ENCODE peak calls at places on chromosome 4, in eight cellular contexts. W is HL-60, B is A549, U is K562, M is SK-N-SH, R is GM12878, H is Panc1, Y is HCT116. J is an unnamed sample.

GRCh38 chr4:13483142-13484044 is 747 bp downstream of the RAB28 start:
- DNase-seq in W (peak; percentile 24), B (peak; percentile 4), U (peak; percentile 37), M (peak; percentile 42), R (no peak), H (no peak), Y (peak; percentile 10), J (peak; percentile 75)

GRCh38 chr4:1249731-1250526 is 999 bp upstream of the CTBP1 start:
- DNase-seq in W (peak; percentile 25), B (peak; percentile 29), U (peak; percentile 48), M (peak; percentile 13), R (no peak), H (no peak), Y (no peak), J (peak; percentile 66)

GRCh38 chr4:186451982-186452381 is 103.4 kb downstream of the MTNR1A start:
- DNase-seq in W (no peak), B (no peak), U (no peak), M (no peak), R (no peak), H (no peak), Y (no peak), J (no peak)

GRCh38 chr4:122827258-122827887 is 742 bp downstream of the FGF2 start:
- DNase-seq in W (no peak), B (peak; percentile 47), U (peak; percentile 77), M (peak; percentile 92), R (peak; percentile 8), H (no peak), Y (no peak), J (peak; percentile 45)

GRCh38 chr4:110898290-110898689 is 275.4 kb upstream of the PITX2 start:
- DNase-seq in W (no peak), B (no peak), U (no peak), M (no peak), R (no peak), H (no peak), Y (no peak), J (no peak)

GRCh38 chr4:158411180-158411721 is 110.4 kb upstream of the RXFP1 start:
- DNase-seq in W (no peak), B (no peak), U (no peak), M (no peak), R (no peak), H (no peak), Y (no peak), J (no peak)

GRCh38 chr4:52869196-52869595 is 7.1 kb downstream of the RASL11B start:
- DNase-seq in W (no peak), B (no peak), U (no peak), M (peak; percentile 88), R (no peak), H (no peak), Y (no peak), J (no peak)

GRCh38 chr4:169791527-169792156 is 33.9 kb upstream of the HPF1 start:
- DNase-seq in W (peak; percentile 23), B (peak; percentile 37), U (peak; percentile 29), M (peak; percentile 81), R (no peak), H (peak; percentile 24), Y (peak; percentile 85), J (peak; percentile 73)

GRCh38 chr4:125085-125820 is 952 bp downstream of the ZNF718 start:
- DNase-seq in W (peak; percentile 67), B (no peak), U (peak; percentile 46), M (no peak), R (no peak), H (no peak), Y (no peak), J (peak; percentile 85)

GRCh38 chr4:39045791-39046221 is 13.6 kb upstream of the TMEM156 start:
- DNase-seq in W (peak; percentile 9), B (no peak), U (no peak), M (peak; percentile 23), R (no peak), H (no peak), Y (no peak), J (no peak)

GRCh38 chr4:4753643-4754042 is 105.8 kb upstream of the MSX1 start:
- DNase-seq in W (no peak), B (no peak), U (no peak), M (no peak), R (no peak), H (no peak), Y (no peak), J (no peak)

GRCh38 chr4:4755306-4755705 is 104.2 kb upstream of the MSX1 start:
- DNase-seq in W (no peak), B (no peak), U (no peak), M (no peak), R (no peak), H (no peak), Y (no peak), J (no peak)

GRCh38 chr4:4752025-4752424 is 107.4 kb upstream of the MSX1 start:
- DNase-seq in W (no peak), B (no peak), U (no peak), M (no peak), R (no peak), H (no peak), Y (no peak), J (no peak)

GRCh38 chr4:4754641-4755040 is 104.8 kb upstream of the MSX1 start:
- DNase-seq in W (no peak), B (no peak), U (no peak), M (peak; percentile 75), R (no peak), H (no peak), Y (no peak), J (no peak)

DNA sequence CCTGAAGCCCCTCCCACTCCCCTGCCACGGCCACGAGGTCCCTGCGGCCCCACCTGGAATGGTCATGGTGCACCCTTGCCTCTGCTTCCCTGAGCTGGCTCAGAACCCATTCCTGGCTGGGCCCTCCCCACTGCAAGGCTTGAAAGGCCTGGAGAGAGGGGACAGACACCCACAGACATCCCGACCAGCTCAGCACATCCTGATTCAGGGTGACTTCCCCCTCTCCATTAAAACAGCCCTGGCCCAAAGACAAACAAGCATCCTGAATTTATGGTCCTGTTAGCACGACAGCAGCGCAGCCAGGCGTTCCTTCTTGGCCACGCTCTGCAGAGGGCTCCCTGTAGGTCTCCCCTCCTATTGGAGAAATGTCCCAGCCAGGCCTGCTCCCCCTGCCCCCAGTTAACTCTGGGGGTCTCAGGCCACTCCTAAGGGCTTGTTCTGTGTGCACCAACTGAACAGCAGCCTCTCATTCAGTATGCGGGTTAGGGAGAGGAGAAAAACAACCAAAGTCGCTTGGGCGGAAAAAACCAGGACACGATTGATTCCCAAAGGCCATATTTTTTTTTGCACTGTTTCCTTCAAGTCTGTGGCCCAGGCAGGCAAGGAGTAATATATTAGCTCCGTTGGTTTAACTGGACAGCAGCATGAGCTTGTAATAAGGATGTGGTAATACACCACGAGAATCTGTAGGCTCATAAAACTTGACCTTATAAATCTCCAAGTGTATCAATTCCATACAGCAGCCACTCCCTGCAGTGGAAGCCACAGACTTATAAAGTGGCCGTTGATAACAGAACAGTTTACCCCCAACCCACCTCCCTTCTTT is 106.7 kb upstream of the MSX1 start:
- DNase-seq in W (no peak), B (no peak), U (no peak), M (no peak), R (no peak), H (no peak), Y (no peak), J (no peak)
- TF ChIP-seq REST in W (no peak), B (no peak), U (no peak), M (no peak), R (no peak), H (no peak), Y (no peak), J (no peak)

GRCh38 chr4:41142946-41143720 is 71.2 kb downstream of the APBB2 start:
- DNase-seq in W (no peak), B (no peak), U (no peak), M (no peak), R (no peak), H (no peak), Y (no peak), J (no peak)

GRCh38 chr4:41142356-41142755 is 72.0 kb downstream of the APBB2 start:
- DNase-seq in W (no peak), B (no peak), U (no peak), M (no peak), R (no peak), H (no peak), Y (no peak), J (no peak)

GRCh38 chr4:41140410-41140809 is 73.9 kb downstream of the APBB2 start:
- DNase-seq in W (no peak), B (no peak), U (no peak), M (no peak), R (no peak), H (no peak), Y (no peak), J (no peak)

GRCh38 chr4:41143721-41144379 is 70.5 kb downstream of the APBB2 start:
- DNase-seq in W (no peak), B (no peak), U (no peak), M (no peak), R (no peak), H (no peak), Y (no peak), J (no peak)

GRCh38 chr4:41141910-41142309 is 72.4 kb downstream of the APBB2 start:
- DNase-seq in W (no peak), B (no peak), U (no peak), M (no peak), R (no peak), H (no peak), Y (no peak), J (no peak)
- H3K27ac ChIP-seq in W (no peak overlapping the region), B (peak overlapping the region; percentile 73), U (no peak overlapping the region), M (peak overlapping the region; percentile 97), R (no peak overlapping the region), H (peak overlapping the region; percentile 80), Y (peak overlapping the region; percentile 87), J (no peak overlapping the region)

DNA sequence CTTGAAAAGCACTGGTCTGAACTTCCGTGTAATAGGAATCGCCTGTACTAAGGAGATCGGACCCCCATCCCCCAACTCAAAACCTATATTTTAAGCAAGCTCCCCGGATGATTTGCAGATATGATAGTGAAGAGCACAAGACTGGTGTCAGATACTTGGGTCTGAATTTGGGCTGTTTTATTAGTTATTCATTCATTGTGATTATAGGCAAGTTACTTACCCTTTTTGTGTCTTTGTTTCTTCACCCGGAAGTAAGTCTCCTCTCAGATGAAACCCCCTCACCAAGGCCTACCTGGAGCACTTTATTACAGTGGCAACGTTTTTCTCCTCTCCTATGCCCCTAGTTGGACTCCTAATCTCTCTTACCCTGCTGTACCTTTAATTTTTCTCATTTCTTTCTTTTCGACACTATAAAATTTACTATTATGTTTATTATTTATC is 17.4 kb downstream of the STAP1 start:
- DNase-seq in W (peak; percentile 14), B (no peak), U (peak; percentile 63), M (no peak), R (no peak), H (no peak), Y (no peak), J (no peak)
- H3K4me3 ChIP-seq in W (peak overlapping the region; percentile 16), B (no peak overlapping the region), U (peak overlapping the region; percentile 23), M (no peak overlapping the region), R (peak overlapping the region; percentile 56), H (no peak overlapping the region), Y (no peak overlapping the region), J (no peak overlapping the region)

GRCh38 chr4:140312101-140312500 is 61.3 kb upstream of the SCOC start:
- DNase-seq in W (no peak), B (no peak), U (no peak), M (no peak), R (no peak), H (no peak), Y (no peak), J (no peak)

GRCh38 chr4:140309124-140309870 is 64.1 kb upstream of the SCOC start:
- DNase-seq in W (no peak), B (no peak), U (no peak), M (no peak), R (no peak), H (no peak), Y (no peak), J (peak; percentile 36)

GRCh38 chr4:140315970-140316369 is 57.5 kb upstream of the SCOC start:
- DNase-seq in W (no peak), B (no peak), U (no peak), M (no peak), R (no peak), H (no peak), Y (no peak), J (peak; percentile 80)

GRCh38 chr4:140315032-140315826 is 58.2 kb upstream of the SCOC start:
- DNase-seq in W (no peak), B (no peak), U (no peak), M (no peak), R (no peak), H (no peak), Y (no peak), J (no peak)
- TF ChIP-seq REST in W (no peak), B (no peak), U (no peak), M (no peak), R (no peak), H (no peak), Y (no peak), J (no peak)

J was measured in GM23338.